ENCODE peak calls at places on chromosomes 7 and 10, in four cellular contexts. Q is body of pancreas, T is B cell, V is cardiac muscle cell. K is an unnamed sample.

GRCh38 chr10:93454146-93454545 is 28.0 kb downstream of the MYOF start:
- DNase-seq in V (no peak), T (no peak), Q (no peak), K (no peak)

GRCh38 chr7:122262246-122262645 is 42.3 kb downstream of the FEZF1 start:
- DNase-seq in Q (no peak), T (no peak), V (no peak), K (no peak)

GRCh38 chr7:92729172-92729571 is 107.2 kb downstream of the CDK6 start:
- DNase-seq in V (no peak), Q (no peak), T (no peak), K (no peak)

GRCh38 chr7:22980422-22980821 is 33.5 kb downstream of the HYCC1 start:
- DNase-seq in Q (no peak), V (no peak), T (no peak), K (no peak)

GRCh38 chr7:149855368-149856305 is 17.5 kb downstream of the ZNF862 start:
- DNase-seq in T (no peak), V (peak), Q (peak), K (peak)

GRCh38 chr10:93034426-93034825 is 26.2 kb upstream of the CYP26C1 start:
- DNase-seq in T (no peak), Q (no peak), V (no peak), K (no peak)

GRCh38 chr7:141456298-141456697 is 94.9 kb upstream of the AGK start:
- DNase-seq in V (no peak), T (no peak), Q (peak), K (no peak)

GRCh38 chr7:5354460-5355279 is 69.0 kb downstream of the TNRC18 start:
- DNase-seq in V (peak), Q (peak), T (no peak), K (peak)

GRCh38 chr10:507355-507699 is 182.1 kb downstream of the DIP2C start:
- DNase-seq in T (no peak), V (no peak), Q (no peak), K (no peak)

GRCh38 chr7:102425639-102426267 is 7.6 kb upstream of the ORAI2 start:
- DNase-seq in T (peak), V (no peak), Q (no peak), K (no peak)

GRCh38 chr7:2482725-2483451 is 6.7 kb upstream of the GRIFIN start:
- DNase-seq in Q (no peak), T (no peak), V (no peak), K (no peak)

GRCh38 chr10:78109210-78109609 is 75.5 kb downstream of the RPS24 start:
- DNase-seq in T (no peak), V (no peak), Q (no peak), K (no peak)

GRCh38 chr10:92629945-92630344 is 37.0 kb downstream of the KIF11 start:
- DNase-seq in Q (no peak), V (no peak), T (no peak), K (no peak)

GRCh38 chr7:3042861-3043489 is 692 bp downstream of the CARD11 start:
- DNase-seq in T (peak), Q (no peak), V (no peak), K (peak)

GRCh38 chr10:71216751-71217265 is 4.4 kb downstream of the UNC5B start:
- DNase-seq in T (no peak), Q (no peak), V (no peak), K (no peak)

GRCh38 chr10:132632851-132633684 is 95.5 kb downstream of the INPP5A start:
- DNase-seq in V (no peak), Q (peak), T (no peak), K (no peak)

GRCh38 chr10:52423369-52423768 is 109.3 kb downstream of the DKK1 start:
- DNase-seq in V (no peak), Q (no peak), T (no peak), K (no peak)

GRCh38 chr7:138001529-138002095 is at the start of gene CREB3L2:
- DNase-seq in V (peak), Q (peak), T (peak), K (peak)

GRCh38 chr7:8271960-8272359 is 10.0 kb upstream of the ICA1 start:
- DNase-seq in Q (no peak), T (no peak), V (no peak), K (no peak)

GRCh38 chr10:31947144-31947926 is 18.7 kb upstream of the ARHGAP12 start:
- DNase-seq in Q (peak), V (no peak), T (no peak), K (peak)

GRCh38 chr10:86110156-86110786 is 256.3 kb downstream of the GRID1 start:
- DNase-seq in Q (no peak), V (no peak), T (no peak), K (no peak)
- TF ChIP-seq CTCF in Q (no peak), V (peak), T (no peak), K (no peak)

GRCh38 chr7:99311702-99312101 is 14.0 kb upstream of the ARPC1A start:
- DNase-seq in T (no peak), V (no peak), Q (no peak), K (no peak)
- TF ChIP-seq CTCF in T (no peak), V (no peak), Q (no peak), K (peak)

DNA sequence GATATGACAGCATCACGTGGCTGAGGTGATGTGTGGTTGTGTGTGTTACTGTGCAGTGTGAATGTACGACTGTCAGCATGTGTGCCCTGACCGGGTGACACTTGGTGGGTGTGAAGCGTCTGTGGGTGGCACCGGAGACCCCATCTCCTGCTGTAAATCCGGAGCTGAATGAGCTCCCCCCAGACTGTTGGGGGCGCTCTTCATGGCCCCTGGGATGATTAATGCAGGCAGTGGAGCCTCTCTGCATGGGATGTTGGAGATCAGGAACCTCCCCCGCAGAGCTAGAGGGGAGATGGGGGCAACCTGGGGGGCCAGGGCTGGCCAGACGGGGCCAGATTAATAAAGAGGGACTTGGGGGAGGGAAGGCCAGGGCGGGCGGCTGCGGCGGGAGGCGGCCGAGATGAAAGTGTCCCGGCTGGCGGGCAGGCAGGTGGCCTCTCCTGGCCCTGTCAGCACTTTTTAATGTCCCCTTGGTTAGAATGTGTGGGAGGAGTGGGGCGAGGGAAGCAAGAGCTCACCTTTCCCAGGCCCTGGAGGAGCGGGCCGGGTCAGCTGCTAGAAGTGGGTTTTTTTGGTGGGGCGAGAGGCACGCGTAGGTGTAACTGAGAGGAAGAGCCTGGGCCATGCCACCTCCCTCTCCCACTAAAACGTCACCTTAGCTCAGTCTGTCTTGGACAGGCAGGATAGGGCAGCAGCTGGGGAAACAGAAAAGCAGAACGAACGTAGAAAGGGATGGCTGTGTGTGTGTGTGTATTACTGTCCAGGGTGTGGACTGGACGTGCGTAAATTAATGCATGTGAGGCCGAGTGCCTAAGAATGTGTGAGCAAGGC is 34.2 kb downstream of the HIF1AN start:
- DNase-seq in V (peak), Q (peak), T (no peak), K (no peak)
- TF ChIP-seq CTCF in V (peak), Q (no peak), T (no peak), K (no peak)

GRCh38 chr7:32588657-32589056 is 93.4 kb downstream of the AVL9 start:
- DNase-seq in Q (no peak), T (no peak), V (peak), K (peak)
- TF ChIP-seq CTCF in Q (no peak), T (no peak), V (peak), K (no peak)

DNA sequence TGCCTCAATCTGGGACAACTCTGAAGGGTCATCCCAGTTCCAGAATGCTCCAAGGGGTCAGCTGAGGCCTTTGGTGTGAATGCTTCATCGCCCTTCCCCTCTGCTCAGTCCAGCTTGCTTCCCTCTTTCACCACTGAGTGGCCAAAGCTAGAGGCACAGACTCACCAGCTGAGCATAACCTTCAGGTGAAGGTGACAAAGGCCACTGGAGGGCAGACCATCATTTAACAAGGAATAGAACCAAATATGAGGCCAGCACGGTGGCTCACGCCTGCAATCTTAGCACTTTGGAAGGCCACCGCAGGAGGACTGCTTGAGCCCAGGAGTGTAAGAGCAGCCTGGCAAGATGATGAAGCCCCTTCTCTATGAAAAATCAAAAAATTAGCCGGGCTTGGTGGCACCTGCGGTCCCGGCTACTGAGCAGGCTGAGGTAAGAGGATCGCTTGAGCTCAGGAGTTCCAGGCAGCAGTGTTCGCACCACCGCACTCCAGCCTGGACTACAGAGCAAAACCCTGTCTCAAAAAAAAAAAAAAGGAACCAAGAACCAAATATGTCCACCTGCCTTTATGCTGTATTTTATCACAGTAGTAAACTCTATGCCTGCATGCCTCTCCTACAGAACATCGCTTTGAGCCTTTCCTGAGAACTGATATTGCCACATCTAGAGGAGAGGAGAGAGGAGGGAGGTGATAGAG is 13.4 kb downstream of the PRKAG2 start:
- DNase-seq in V (peak), Q (peak), T (no peak), K (no peak)
- TF ChIP-seq CTCF in V (no peak), Q (no peak), T (no peak), K (peak)

DNA sequence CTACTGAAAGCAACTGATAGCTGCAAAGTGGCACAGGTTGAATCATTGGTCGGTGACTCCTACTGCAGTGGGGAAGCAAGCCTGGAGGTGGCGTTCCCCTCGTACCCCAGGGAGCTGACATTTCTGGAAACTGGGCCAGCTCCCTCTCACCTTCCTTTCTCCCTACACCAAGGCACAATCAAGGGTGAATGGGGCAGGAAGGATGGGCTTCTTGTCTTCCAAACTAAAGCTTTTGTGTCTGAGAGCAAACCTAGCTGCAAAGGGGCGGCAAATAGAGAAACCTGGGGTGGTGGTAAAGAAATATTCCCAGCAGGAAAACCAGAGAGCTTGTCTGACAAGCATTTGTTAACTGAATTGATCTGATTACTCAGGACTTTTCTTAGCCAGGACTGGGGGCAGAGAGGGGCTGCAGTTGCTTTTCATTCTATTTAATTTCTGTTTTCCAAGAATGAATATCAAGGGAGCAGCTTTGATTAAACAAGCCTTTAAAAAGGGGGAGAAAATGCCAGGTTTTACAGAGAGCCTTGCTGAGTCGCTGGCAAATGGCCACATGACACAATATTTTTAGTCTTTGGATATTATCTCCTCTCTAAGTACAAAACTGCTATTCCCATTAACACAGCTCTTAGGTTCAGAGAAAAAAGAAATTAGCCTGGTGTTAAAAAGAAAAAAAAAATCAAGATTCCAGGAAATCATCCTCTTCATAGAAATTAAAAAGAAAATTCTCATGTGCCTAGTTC is 27.8 kb downstream of the CDHR3 start:
- DNase-seq in T (no peak), V (peak), Q (no peak), K (no peak)
- TF ChIP-seq CTCF in T (no peak), V (peak), Q (no peak), K (no peak)

DNA sequence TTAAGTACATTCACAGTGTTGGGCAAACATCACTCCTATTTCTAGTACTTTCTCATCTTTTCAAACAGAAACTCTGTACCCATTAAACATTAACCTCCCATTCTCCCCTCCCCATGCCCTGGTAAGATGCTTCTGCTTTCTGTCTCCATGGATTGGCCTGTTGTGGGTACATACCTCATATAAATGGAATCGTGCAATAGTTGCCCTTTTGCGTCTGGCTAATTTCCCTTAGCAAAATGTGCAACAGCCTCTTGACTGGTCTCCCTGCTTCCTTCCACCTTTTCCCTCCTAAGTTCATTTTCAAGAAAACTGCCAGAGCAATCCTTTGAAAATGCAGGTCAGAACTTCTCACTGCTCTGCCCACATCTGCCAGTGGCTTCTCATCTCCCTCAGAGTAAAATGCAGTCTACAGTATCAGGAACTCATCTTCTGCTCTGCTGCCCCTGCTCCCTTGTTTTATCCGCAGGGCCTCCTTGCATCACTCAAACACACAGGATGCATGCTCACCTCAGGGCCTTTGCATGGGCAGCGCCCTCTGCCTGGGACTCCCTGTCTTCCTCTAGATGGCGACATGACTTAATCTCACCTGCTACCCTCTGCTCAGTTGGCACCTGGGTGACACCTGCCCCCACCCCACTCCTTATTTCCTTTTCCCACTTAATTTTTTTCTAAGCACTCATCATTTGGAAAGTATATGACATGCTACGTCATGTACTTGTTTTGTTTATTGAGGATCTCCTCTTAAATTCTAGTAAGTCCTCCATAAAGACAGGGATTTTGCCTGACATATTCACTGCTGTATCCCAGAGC is 44.3 kb upstream of the ECHDC3 start:
- DNase-seq in V (no peak), T (no peak), Q (no peak), K (no peak)
- TF ChIP-seq CTCF in V (no peak), T (no peak), Q (no peak), K (no peak)

GRCh38 chr10:14093735-14094484 is 236.8 kb downstream of the FRMD4A start:
- DNase-seq in T (no peak), Q (no peak), V (peak), K (peak)
- TF ChIP-seq CTCF in T (no peak), Q (no peak), V (peak), K (peak)

GRCh38 chr10:123154092-123154942 is at the start of gene BUB3:
- DNase-seq in V (peak), Q (peak), T (peak), K (peak)
- TF ChIP-seq CTCF in V (no peak), Q (peak), T (no peak), K (no peak)

GRCh38 chr10:89592539-89592938 is 52.5 kb downstream of the PANK1 start:
- DNase-seq in V (no peak), Q (no peak), T (no peak), K (no peak)

GRCh38 chr10:89593043-89593442 is 52.0 kb downstream of the PANK1 start:
- DNase-seq in Q (no peak), V (no peak), T (no peak), K (no peak)

GRCh38 chr10:89590326-89590725 is 54.7 kb downstream of the PANK1 start:
- DNase-seq in T (no peak), V (no peak), Q (no peak), K (no peak)

GRCh38 chr10:89591796-89592271 is 53.2 kb downstream of the PANK1 start:
- DNase-seq in Q (peak), T (no peak), V (peak), K (peak)

GRCh38 chr10:89591111-89591795 is 53.8 kb downstream of the PANK1 start:
- DNase-seq in T (no peak), Q (peak), V (no peak), K (peak)
- TF ChIP-seq CTCF in T (no peak), Q (no peak), V (no peak), K (no peak)

K was measured in hepatocyte.